ENCODE peak calls at places on chromosomes 5 and 9, in ten cellular contexts. One of them, this sample, is unnamed. For H3K4me1, the result is how much of the 10 kb centered on the place peaks cover.

GRCh38 chr5:176570044-176570443 is 20.9 kb downstream of the CDHR2 start:
- DNase-seq in IMR-90: peak
- DNase-seq in Peyer's patch: no peak
- DNase-seq in breast epithelium: no peak
- DNase-seq in stomach: no peak
- DNase-seq in HepG2: no peak
- DNase-seq in H1: no peak
- DNase-seq in heart left ventricle: no peak
- DNase-seq in body of pancreas: no peak
- DNase-seq in uterus: no peak
- DNase-seq in this sample: no peak

GRCh38 chr5:1386274-1386717 is 41.4 kb upstream of the CLPTM1L start:
- DNase-seq in IMR-90: no peak
- DNase-seq in Peyer's patch: peak
- DNase-seq in breast epithelium: peak
- DNase-seq in stomach: peak
- DNase-seq in HepG2: no peak
- DNase-seq in H1: no peak
- DNase-seq in heart left ventricle: peak
- DNase-seq in body of pancreas: peak
- DNase-seq in uterus: no peak
- DNase-seq in this sample: peak

GRCh38 chr5:139386039-139386438 is 2.9 kb upstream of the SLC23A1 start:
- DNase-seq in IMR-90: no peak
- DNase-seq in Peyer's patch: peak
- DNase-seq in breast epithelium: no peak
- DNase-seq in stomach: no peak
- DNase-seq in HepG2: no peak
- DNase-seq in H1: no peak
- DNase-seq in heart left ventricle: peak
- DNase-seq in body of pancreas: no peak
- DNase-seq in uterus: no peak
- DNase-seq in this sample: peak

GRCh38 chr9:91914404-91914803 is 35.6 kb downstream of the ROR2 start:
- DNase-seq in IMR-90: no peak
- DNase-seq in Peyer's patch: no peak
- DNase-seq in breast epithelium: no peak
- DNase-seq in stomach: no peak
- DNase-seq in HepG2: no peak
- DNase-seq in H1: no peak
- DNase-seq in heart left ventricle: no peak
- DNase-seq in body of pancreas: no peak
- DNase-seq in uterus: no peak
- DNase-seq in this sample: no peak

GRCh38 chr5:32852535-32852934 is 141.4 kb downstream of the NPR3 start:
- DNase-seq in IMR-90: peak
- DNase-seq in Peyer's patch: no peak
- DNase-seq in breast epithelium: no peak
- DNase-seq in stomach: no peak
- DNase-seq in HepG2: peak
- DNase-seq in H1: peak
- DNase-seq in heart left ventricle: peak
- DNase-seq in body of pancreas: peak
- DNase-seq in uterus: no peak
- DNase-seq in this sample: no peak

GRCh38 chr5:15702102-15702501 is 202.1 kb downstream of the FBXL7 start:
- DNase-seq in IMR-90: peak
- DNase-seq in Peyer's patch: no peak
- DNase-seq in breast epithelium: no peak
- DNase-seq in stomach: no peak
- DNase-seq in HepG2: peak
- DNase-seq in H1: no peak
- DNase-seq in heart left ventricle: no peak
- DNase-seq in body of pancreas: no peak
- DNase-seq in uterus: no peak
- DNase-seq in this sample: no peak

GRCh38 chr5:56264417-56265025 is 31.4 kb upstream of the ANKRD55 start:
- DNase-seq in IMR-90: peak
- DNase-seq in Peyer's patch: no peak
- DNase-seq in breast epithelium: no peak
- DNase-seq in stomach: peak
- DNase-seq in HepG2: peak
- DNase-seq in H1: peak
- DNase-seq in heart left ventricle: no peak
- DNase-seq in body of pancreas: peak
- DNase-seq in uterus: peak
- DNase-seq in this sample: no peak

GRCh38 chr5:8333445-8333844 is 464.5 kb downstream of the MTRR start:
- DNase-seq in IMR-90: no peak
- DNase-seq in Peyer's patch: no peak
- DNase-seq in breast epithelium: no peak
- DNase-seq in stomach: no peak
- DNase-seq in HepG2: no peak
- DNase-seq in H1: no peak
- DNase-seq in heart left ventricle: no peak
- DNase-seq in body of pancreas: no peak
- DNase-seq in uterus: no peak
- DNase-seq in this sample: no peak

GRCh38 chr5:90022002-90022710 is 387.4 kb downstream of the CETN3 start:
- DNase-seq in IMR-90: no peak
- DNase-seq in Peyer's patch: no peak
- DNase-seq in breast epithelium: no peak
- DNase-seq in stomach: no peak
- DNase-seq in HepG2: no peak
- DNase-seq in H1: no peak
- DNase-seq in heart left ventricle: no peak
- DNase-seq in body of pancreas: no peak
- DNase-seq in uterus: no peak
- DNase-seq in this sample: no peak

GRCh38 chr5:132497488-132497997 is 7.0 kb upstream of the IRF1 start:
- DNase-seq in IMR-90: peak
- DNase-seq in Peyer's patch: peak
- DNase-seq in breast epithelium: peak
- DNase-seq in stomach: peak
- DNase-seq in HepG2: no peak
- DNase-seq in H1: no peak
- DNase-seq in heart left ventricle: peak
- DNase-seq in body of pancreas: peak
- DNase-seq in uterus: peak
- DNase-seq in this sample: peak

GRCh38 chr5:133969654-133970324 is 1.4 kb upstream of the C5orf15 start:
- DNase-seq in IMR-90: peak
- DNase-seq in Peyer's patch: no peak
- DNase-seq in breast epithelium: no peak
- DNase-seq in stomach: no peak
- DNase-seq in HepG2: peak
- DNase-seq in H1: no peak
- DNase-seq in heart left ventricle: no peak
- DNase-seq in body of pancreas: no peak
- DNase-seq in uterus: no peak
- DNase-seq in this sample: no peak

GRCh38 chr5:133970325-133970671 is 1.9 kb upstream of the C5orf15 start:
- DNase-seq in IMR-90: no peak
- DNase-seq in Peyer's patch: no peak
- DNase-seq in breast epithelium: no peak
- DNase-seq in stomach: no peak
- DNase-seq in HepG2: no peak
- DNase-seq in H1: no peak
- DNase-seq in heart left ventricle: no peak
- DNase-seq in body of pancreas: no peak
- DNase-seq in uterus: no peak
- DNase-seq in this sample: no peak

GRCh38 chr5:133967715-133968056 is 739 bp downstream of the C5orf15 start:
- DNase-seq in IMR-90: peak
- DNase-seq in Peyer's patch: no peak
- DNase-seq in breast epithelium: no peak
- DNase-seq in stomach: peak
- DNase-seq in HepG2: no peak
- DNase-seq in H1: no peak
- DNase-seq in heart left ventricle: no peak
- DNase-seq in body of pancreas: peak
- DNase-seq in uterus: no peak
- DNase-seq in this sample: no peak

GRCh38 chr5:133967124-133967523 is 1.3 kb downstream of the C5orf15 start:
- DNase-seq in IMR-90: no peak
- DNase-seq in Peyer's patch: no peak
- DNase-seq in breast epithelium: no peak
- DNase-seq in stomach: no peak
- DNase-seq in HepG2: no peak
- DNase-seq in H1: no peak
- DNase-seq in heart left ventricle: no peak
- DNase-seq in body of pancreas: no peak
- DNase-seq in uterus: no peak
- DNase-seq in this sample: no peak

GRCh38 chr5:133968057-133968993 is at the start of gene C5orf15:
- DNase-seq in IMR-90: peak
- DNase-seq in Peyer's patch: peak
- DNase-seq in breast epithelium: peak
- DNase-seq in stomach: peak
- DNase-seq in HepG2: peak
- DNase-seq in H1: peak
- DNase-seq in heart left ventricle: peak
- DNase-seq in body of pancreas: peak
- DNase-seq in uterus: peak
- DNase-seq in this sample: peak
- TF ChIP-seq POLR2A in IMR-90: peak
- TF ChIP-seq POLR2A in Peyer's patch: peak
- TF ChIP-seq POLR2A in breast epithelium: peak
- TF ChIP-seq POLR2A in stomach: no peak
- TF ChIP-seq POLR2A in HepG2: peak
- TF ChIP-seq POLR2A in H1: peak
- TF ChIP-seq POLR2A in heart left ventricle: peak
- TF ChIP-seq POLR2A in body of pancreas: peak
- TF ChIP-seq POLR2A in uterus: peak
- TF ChIP-seq POLR2A in this sample: peak

DNA sequence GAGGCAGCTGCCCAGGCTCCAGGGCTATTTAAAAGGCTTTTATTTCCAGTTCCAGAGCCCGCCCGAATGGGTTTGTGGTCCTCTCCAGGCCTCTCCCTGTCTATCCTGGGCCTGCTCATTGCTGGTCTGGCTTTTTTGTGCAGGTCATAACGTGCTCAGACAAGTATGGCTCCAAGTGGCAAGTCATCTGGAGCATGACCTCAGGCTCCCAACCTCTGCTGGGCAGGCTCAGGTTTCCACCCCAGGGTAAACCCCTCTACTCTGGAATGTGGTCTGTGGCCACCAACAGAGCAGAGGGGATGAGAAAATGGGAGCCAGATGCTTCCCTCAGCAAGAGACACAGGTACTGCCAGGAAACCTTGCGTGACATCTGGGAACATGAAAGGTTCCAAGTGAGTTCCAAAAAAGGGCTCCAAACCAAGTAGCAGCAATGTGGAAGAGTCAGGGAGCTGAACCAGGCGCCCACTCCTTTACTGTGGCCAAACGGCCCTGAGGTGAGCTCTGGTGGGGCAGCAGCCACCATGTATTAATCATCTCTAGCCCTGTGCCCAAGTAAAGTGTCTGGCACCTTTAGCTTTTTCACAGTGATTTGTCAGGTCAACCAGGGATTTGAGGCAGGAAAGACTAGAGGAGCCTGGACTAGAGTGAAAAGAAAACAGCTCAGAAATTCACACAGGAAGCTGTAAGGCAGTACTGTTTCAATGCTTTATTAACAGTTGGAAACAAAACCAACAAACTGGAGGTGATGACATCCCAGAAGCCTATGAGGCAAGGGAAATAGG is 25.6 kb downstream of the PCDHGC5 start:
- DNase-seq in IMR-90: peak
- DNase-seq in Peyer's patch: no peak
- DNase-seq in breast epithelium: peak
- DNase-seq in stomach: no peak
- DNase-seq in HepG2: no peak
- DNase-seq in H1: peak
- DNase-seq in heart left ventricle: no peak
- DNase-seq in body of pancreas: no peak
- DNase-seq in uterus: no peak
- DNase-seq in this sample: no peak
- H3K27ac ChIP-seq in IMR-90: peak
- H3K27ac ChIP-seq in Peyer's patch: peak
- H3K27ac ChIP-seq in breast epithelium: peak
- H3K27ac ChIP-seq in stomach: peak
- H3K27ac ChIP-seq in HepG2: no peak
- H3K27ac ChIP-seq in H1: peak
- H3K27ac ChIP-seq in heart left ventricle: peak
- H3K27ac ChIP-seq in body of pancreas: no peak
- H3K27ac ChIP-seq in uterus: peak
- H3K27ac ChIP-seq in this sample: peak

GRCh38 chr9:98995971-98996504 is 52.3 kb downstream of the COL15A1 start:
- DNase-seq in IMR-90: no peak
- DNase-seq in Peyer's patch: no peak
- DNase-seq in breast epithelium: no peak
- DNase-seq in stomach: no peak
- DNase-seq in HepG2: no peak
- DNase-seq in H1: no peak
- DNase-seq in heart left ventricle: no peak
- DNase-seq in body of pancreas: no peak
- DNase-seq in uterus: no peak
- DNase-seq in this sample: no peak
- H3K4me1 ChIP-seq in IMR-90: under half
- H3K4me1 ChIP-seq in Peyer's patch: under half
- H3K4me1 ChIP-seq in breast epithelium: under half
- H3K4me1 ChIP-seq in stomach: under half
- H3K4me1 ChIP-seq in HepG2: under half
- H3K4me1 ChIP-seq in H1: under half
- H3K4me1 ChIP-seq in heart left ventricle: under half
- H3K4me1 ChIP-seq in body of pancreas: under half
- H3K4me1 ChIP-seq in uterus: under half
- H3K4me1 ChIP-seq in this sample: under half

DNA sequence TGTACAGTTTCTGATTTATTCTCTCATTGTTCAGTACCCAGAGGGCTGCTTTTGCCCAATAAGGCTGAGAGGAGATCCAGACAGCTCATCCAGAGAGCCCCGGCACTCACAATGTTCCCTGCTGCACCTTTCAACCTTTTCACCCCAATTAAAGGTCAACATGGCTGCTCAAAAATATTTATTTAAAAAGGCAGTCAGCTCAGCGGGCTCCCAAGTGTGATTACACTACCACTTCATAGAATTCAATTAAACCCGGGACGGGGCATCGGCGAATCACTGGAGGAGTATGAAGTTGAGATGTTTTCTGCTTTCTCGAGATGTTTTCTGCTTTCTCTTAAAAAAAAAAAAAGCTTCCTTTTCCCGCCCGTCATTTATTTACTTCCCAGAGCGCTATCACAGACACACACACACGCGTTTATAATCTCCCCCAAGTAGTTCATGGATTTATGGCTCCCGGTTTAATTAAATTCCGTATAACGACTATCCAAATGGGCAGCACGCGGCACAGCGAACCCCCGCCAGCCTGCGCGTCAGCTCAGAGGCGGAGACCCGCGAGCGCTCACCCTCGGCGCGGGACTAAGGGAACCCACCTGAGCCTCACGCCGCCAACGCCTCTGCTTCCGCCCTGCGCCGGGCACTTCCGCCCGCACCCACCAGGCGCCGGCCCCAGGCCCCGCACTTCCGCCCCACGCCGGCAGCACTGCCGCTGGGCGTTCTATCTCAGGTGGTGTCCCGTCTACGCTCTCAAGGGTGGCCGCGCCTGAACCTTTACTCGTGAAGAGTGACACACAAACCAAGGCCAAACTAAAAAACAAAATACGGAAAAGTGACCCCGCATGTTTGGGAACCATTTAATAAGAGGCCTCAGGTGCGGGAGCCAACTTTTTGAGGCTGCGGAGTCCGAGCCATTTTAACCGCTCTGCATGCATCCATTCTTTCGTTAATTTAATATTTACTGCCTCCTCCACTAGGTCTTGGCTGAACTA is at the start of gene C5orf63:
- DNase-seq in IMR-90: peak
- DNase-seq in Peyer's patch: peak
- DNase-seq in breast epithelium: no peak
- DNase-seq in stomach: peak
- DNase-seq in HepG2: peak
- DNase-seq in H1: no peak
- DNase-seq in heart left ventricle: peak
- DNase-seq in body of pancreas: peak
- DNase-seq in uterus: peak
- DNase-seq in this sample: peak
- TF ChIP-seq POLR2A in IMR-90: no peak
- TF ChIP-seq POLR2A in Peyer's patch: peak
- TF ChIP-seq POLR2A in breast epithelium: no peak
- TF ChIP-seq POLR2A in stomach: no peak
- TF ChIP-seq POLR2A in HepG2: peak
- TF ChIP-seq POLR2A in H1: no peak
- TF ChIP-seq POLR2A in heart left ventricle: no peak
- TF ChIP-seq POLR2A in body of pancreas: peak
- TF ChIP-seq POLR2A in uterus: peak
- TF ChIP-seq POLR2A in this sample: no peak

This sample was measured in spleen.